ENCODE peak calls at places on chromosomes 13 and 19, in four cellular contexts. O is neural crest cell; Y is HFF-Myc; T is CD8-positive, alpha-beta T cell. P is an unnamed sample.

GRCh38 chr13:42893346-42893745 is 98.7 kb downstream of the EPSTI1 start:
- DNase-seq in O (no peak), T (no peak), Y (no peak), P (no peak)

GRCh38 chr13:39347926-39348901 is 254.8 kb downstream of the LHFPL6 start:
- DNase-seq in O (peak; percentile 13), Y (no peak), T (no peak), P (no peak)

GRCh38 chr19:47032171-47032811 is 12.7 kb downstream of the NPAS1 start:
- DNase-seq in T (peak; percentile 50), Y (no peak), O (no peak), P (peak; percentile 83)

GRCh38 chr19:38506723-38507550 is 73.4 kb downstream of the RYR1 start:
- DNase-seq in T (peak; percentile 70), Y (peak; percentile 6), O (peak; percentile 48), P (peak; percentile 91)

GRCh38 chr19:11693505-11694499 is 44.9 kb downstream of the ZNF823 start:
- DNase-seq in T (no peak), Y (peak; percentile 66), O (no peak), P (no peak)

GRCh38 chr19:51295382-51296126 is 15.9 kb upstream of the IGLON5 start:
- DNase-seq in T (no peak), O (no peak), Y (no peak), P (no peak)

GRCh38 chr19:46602392-46603194 is 1.5 kb downstream of the CALM3 start:
- DNase-seq in T (no peak), O (no peak), Y (no peak), P (peak; percentile 7)

GRCh38 chr19:29329460-29330134 is 116.6 kb upstream of the UQCRFS1 start:
- DNase-seq in O (peak; percentile 38), Y (no peak), T (no peak), P (no peak)

GRCh38 chr19:12603714-12604113 is 6.9 kb downstream of the ZNF490 start:
- DNase-seq in Y (no peak), T (no peak), O (no peak), P (peak; percentile 82)

GRCh38 chr19:27780367-27781065 is 1432.4 kb downstream of the UQCRFS1 start:
- DNase-seq in Y (no peak), T (no peak), O (no peak), P (no peak)

GRCh38 chr13:73440296-73440895 is 381.6 kb downstream of the KLF5 start:
- DNase-seq in T (no peak), O (no peak), Y (no peak), P (no peak)

GRCh38 chr19:2050991-2051770 is at the start of gene MKNK2:
- DNase-seq in O (peak; percentile 98), T (peak; percentile 95), Y (no peak), P (peak; percentile 99)

GRCh38 chr19:39319098-39319891 is 1.4 kb downstream of the LRFN1 start:
- DNase-seq in T (no peak), Y (no peak), O (no peak), P (peak; percentile 38)

GRCh38 chr13:110234532-110234931 is 72.4 kb downstream of the COL4A1 start:
- DNase-seq in T (no peak), O (no peak), Y (no peak), P (no peak)

GRCh38 chr19:9075064-9075964 is 11.5 kb upstream of the OR1M1 start:
- DNase-seq in O (no peak), Y (peak; percentile 54), T (no peak), P (no peak)

GRCh38 chr19:44850641-44851109 is 4.6 kb downstream of the NECTIN2 start:
- DNase-seq in T (no peak), O (no peak), Y (no peak), P (no peak)

GRCh38 chr19:31269425-31270127 is 79.7 kb downstream of the TSHZ3 start:
- DNase-seq in O (no peak), T (no peak), Y (no peak), P (no peak)

GRCh38 chr13:59269476-59269875 is 894.3 kb downstream of the DIAPH3 start:
- DNase-seq in T (no peak), Y (no peak), O (no peak), P (no peak)

GRCh38 chr19:3606174-3606689 is 443 bp downstream of the TBXA2R start:
- DNase-seq in T (peak; percentile 28), O (no peak), Y (no peak), P (peak; percentile 77)

GRCh38 chr19:52190679-52191293 is 934 bp downstream of the PPP2R1A start:
- DNase-seq in Y (no peak), O (peak; percentile 2), T (no peak), P (no peak)

GRCh38 chr13:51934461-51935087 is 72.8 kb downstream of the CCDC70 start:
- DNase-seq in T (no peak), Y (no peak), O (no peak), P (no peak)

GRCh38 chr13:83780201-83780600 is 102.1 kb downstream of the SLITRK1 start:
- DNase-seq in Y (peak; percentile 1), O (no peak), T (no peak), P (peak; percentile 2)

GRCh38 chr13:113129921-113130750 is 7.5 kb downstream of the F10 start:
- DNase-seq in O (no peak), T (no peak), Y (no peak), P (no peak)

GRCh38 chr19:31591258-31591657 is 242.0 kb upstream of the TSHZ3 start:
- DNase-seq in Y (no peak), O (no peak), T (no peak), P (no peak)

GRCh38 chr13:94778585-94778984 is 66.2 kb upstream of the SOX21 start:
- DNase-seq in T (no peak), Y (no peak), O (no peak), P (no peak)

GRCh38 chr13:101455863-101456262 is 3.4 kb downstream of the ITGBL1 start:
- DNase-seq in T (no peak), Y (peak; percentile 74), O (no peak), P (no peak)

GRCh38 chr13:48144413-48145035 is 49.6 kb upstream of the MED4 start:
- DNase-seq in O (no peak), Y (no peak), T (no peak), P (no peak)

GRCh38 chr19:32928806-32929205 is 43.0 kb downstream of the CEP89 start:
- DNase-seq in T (no peak), O (no peak), Y (no peak), P (no peak)

GRCh38 chr13:105572401-105572800 is 963.1 kb downstream of the EFNB2 start:
- DNase-seq in O (no peak), T (no peak), Y (no peak), P (no peak)
- TF ChIP-seq CTCF in O (no peak), T (no peak), Y (no peak), P (no peak)

GRCh38 chr19:15173746-15174404 is 26.9 kb downstream of the NOTCH3 start:
- DNase-seq in Y (no peak), O (no peak), T (no peak), P (no peak)
- TF ChIP-seq CTCF in Y (peak; percentile 15), O (no peak), T (no peak), P (no peak)

DNA sequence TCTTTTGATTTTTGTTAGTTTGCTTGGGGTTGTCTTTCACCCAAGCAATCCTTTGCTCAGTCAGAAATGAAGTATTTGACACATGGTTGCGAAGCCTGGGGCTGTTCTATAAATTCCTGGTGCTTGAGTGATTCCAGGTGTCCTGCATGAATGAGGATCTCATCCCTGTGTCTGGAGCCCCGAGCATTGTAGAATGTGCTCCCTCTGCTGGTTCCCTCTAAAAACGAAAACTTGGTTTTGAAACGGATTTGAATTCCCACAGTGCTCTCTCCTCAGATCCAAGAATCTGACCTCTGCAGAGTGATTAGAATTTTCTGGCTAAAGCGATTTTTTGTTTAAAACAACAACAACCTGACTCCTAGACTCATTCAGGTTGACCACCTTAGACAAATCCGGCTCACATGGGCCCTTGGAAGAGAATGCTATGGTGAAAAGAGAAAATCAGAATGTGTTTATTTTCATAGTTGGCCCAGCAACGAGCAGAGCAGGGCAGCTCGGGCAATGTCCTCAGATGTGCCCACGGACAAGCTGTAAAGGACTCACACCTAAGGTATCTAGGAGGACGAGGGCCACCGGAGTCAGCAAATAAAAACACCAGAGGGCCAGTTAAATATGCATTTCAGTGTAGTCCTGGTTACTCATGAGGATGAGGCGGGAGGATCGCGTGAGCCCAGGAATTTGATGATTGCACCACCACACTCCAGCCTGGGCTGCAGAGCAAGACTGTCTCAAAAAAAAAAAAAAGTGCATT is 8.7 kb upstream of the ATP12A start:
- DNase-seq in Y (peak; percentile 85), T (no peak), O (peak; percentile 37), P (peak; percentile 62)
- TF ChIP-seq CTCF in Y (peak; percentile 77), T (peak; percentile 34), O (peak; percentile 68), P (peak; percentile 38)

GRCh38 chr19:35612559-35613321 is at the start of gene HAUS5:
- DNase-seq in T (peak; percentile 94), O (peak; percentile 93), Y (peak; percentile 68), P (peak; percentile 94)
- TF ChIP-seq CTCF in T (no peak), O (no peak), Y (no peak), P (no peak)

GRCh38 chr19:5558101-5558621 is 9.6 kb downstream of the TINCR start:
- DNase-seq in O (no peak), T (no peak), Y (no peak), P (no peak)
- TF ChIP-seq CTCF in O (no peak), T (no peak), Y (no peak), P (no peak)

GRCh38 chr13:91158015-91158390 is 189.5 kb upstream of the MIR17HG start:
- DNase-seq in Y (no peak), O (no peak), T (no peak), P (no peak)
- TF ChIP-seq CTCF in Y (no peak), O (peak; percentile 50), T (no peak), P (no peak)

P was measured in GM20000.